ENCODE peak calls at places on chromosomes 4 and X, in ten cellular contexts. One of them, this sample, is unnamed.

GRCh38 chr4:24033626-24034025 is 143.8 kb upstream of the PPARGC1A start:
- DNase-seq in left lung: no peak
- DNase-seq in HepG2: no peak
- DNase-seq in sigmoid colon: no peak
- DNase-seq in prostate gland: no peak
- DNase-seq in IMR-90: peak; percentile 41
- DNase-seq in pancreas: no peak
- DNase-seq in GM23338: no peak
- DNase-seq in endodermal cell: no peak
- DNase-seq in mucosa of descending colon: no peak
- DNase-seq in this sample: no peak

GRCh38 chr4:147674073-147674472 is 9.9 kb downstream of the PRMT9 start:
- DNase-seq in sigmoid colon: no peak
- DNase-seq in endodermal cell: no peak
- DNase-seq in IMR-90: peak; percentile 76
- DNase-seq in mucosa of descending colon: no peak
- DNase-seq in pancreas: no peak
- DNase-seq in HepG2: no peak
- DNase-seq in prostate gland: no peak
- DNase-seq in left lung: no peak
- DNase-seq in GM23338: no peak
- DNase-seq in this sample: no peak

GRCh38 chr4:76723916-76724315 is 174.0 kb downstream of the SOWAHB start:
- DNase-seq in sigmoid colon: no peak
- DNase-seq in left lung: no peak
- DNase-seq in prostate gland: no peak
- DNase-seq in GM23338: peak; percentile 44
- DNase-seq in pancreas: no peak
- DNase-seq in mucosa of descending colon: no peak
- DNase-seq in IMR-90: peak; percentile 91
- DNase-seq in HepG2: no peak
- DNase-seq in endodermal cell: no peak
- DNase-seq in this sample: no peak

GRCh38 chr4:24885342-24885741 is 27.5 kb downstream of the CCDC149 start:
- DNase-seq in HepG2: no peak
- DNase-seq in endodermal cell: no peak
- DNase-seq in pancreas: no peak
- DNase-seq in prostate gland: no peak
- DNase-seq in sigmoid colon: no peak
- DNase-seq in mucosa of descending colon: no peak
- DNase-seq in left lung: no peak
- DNase-seq in IMR-90: no peak
- DNase-seq in GM23338: no peak
- DNase-seq in this sample: no peak

GRCh38 chr4:99885063-99885664 is 9.1 kb downstream of the LAMTOR3 start:
- DNase-seq in left lung: no peak
- DNase-seq in GM23338: peak; percentile 59
- DNase-seq in sigmoid colon: no peak
- DNase-seq in HepG2: peak; percentile 21
- DNase-seq in prostate gland: no peak
- DNase-seq in IMR-90: peak; percentile 38
- DNase-seq in pancreas: no peak
- DNase-seq in mucosa of descending colon: no peak
- DNase-seq in endodermal cell: peak; percentile 49
- DNase-seq in this sample: peak; percentile 14

GRCh38 chrX:40077906-40078305 is 19.9 kb downstream of the BCOR start:
- DNase-seq in mucosa of descending colon: no peak
- DNase-seq in IMR-90: no peak
- DNase-seq in GM23338: no peak
- DNase-seq in HepG2: no peak
- DNase-seq in left lung: no peak
- DNase-seq in prostate gland: no peak
- DNase-seq in pancreas: no peak
- DNase-seq in sigmoid colon: no peak
- DNase-seq in endodermal cell: no peak
- DNase-seq in this sample: no peak

GRCh38 chr4:185394568-185395254 is 1.0 kb downstream of the LRP2BP start:
- DNase-seq in GM23338: no peak
- DNase-seq in IMR-90: no peak
- DNase-seq in left lung: no peak
- DNase-seq in mucosa of descending colon: no peak
- DNase-seq in endodermal cell: no peak
- DNase-seq in prostate gland: no peak
- DNase-seq in HepG2: no peak
- DNase-seq in pancreas: no peak
- DNase-seq in sigmoid colon: no peak
- DNase-seq in this sample: peak; percentile 5

GRCh38 chrX:13646154-13646549 is 6.8 kb upstream of the TCEANC start:
- DNase-seq in endodermal cell: peak; percentile 86
- DNase-seq in sigmoid colon: peak; percentile 73
- DNase-seq in prostate gland: peak; percentile 23
- DNase-seq in IMR-90: peak; percentile 65
- DNase-seq in left lung: peak; percentile 47
- DNase-seq in HepG2: peak; percentile 30
- DNase-seq in GM23338: peak; percentile 76
- DNase-seq in mucosa of descending colon: no peak
- DNase-seq in pancreas: peak; percentile 35
- DNase-seq in this sample: peak; percentile 55

GRCh38 chrX:115460565-115460888 is 100.4 kb upstream of the PLS3 start:
- DNase-seq in GM23338: no peak
- DNase-seq in endodermal cell: no peak
- DNase-seq in prostate gland: no peak
- DNase-seq in sigmoid colon: no peak
- DNase-seq in left lung: no peak
- DNase-seq in pancreas: no peak
- DNase-seq in IMR-90: peak; percentile 47
- DNase-seq in mucosa of descending colon: no peak
- DNase-seq in HepG2: no peak
- DNase-seq in this sample: no peak

GRCh38 chrX:13048265-13048664 is 3.8 kb upstream of the FAM9C start:
- DNase-seq in mucosa of descending colon: no peak
- DNase-seq in prostate gland: no peak
- DNase-seq in HepG2: no peak
- DNase-seq in IMR-90: peak; percentile 65
- DNase-seq in pancreas: no peak
- DNase-seq in left lung: no peak
- DNase-seq in endodermal cell: no peak
- DNase-seq in sigmoid colon: no peak
- DNase-seq in GM23338: no peak
- DNase-seq in this sample: no peak

GRCh38 chr4:44425614-44426208 is 22.9 kb downstream of the KCTD8 start:
- DNase-seq in sigmoid colon: no peak
- DNase-seq in HepG2: no peak
- DNase-seq in endodermal cell: peak; percentile 75
- DNase-seq in pancreas: no peak
- DNase-seq in GM23338: peak; percentile 76
- DNase-seq in prostate gland: no peak
- DNase-seq in IMR-90: peak; percentile 2
- DNase-seq in mucosa of descending colon: no peak
- DNase-seq in left lung: no peak
- DNase-seq in this sample: no peak

GRCh38 chr4:6742989-6743388 is 27.0 kb downstream of the BLOC1S4 start:
- DNase-seq in HepG2: no peak
- DNase-seq in GM23338: no peak
- DNase-seq in IMR-90: no peak
- DNase-seq in left lung: no peak
- DNase-seq in mucosa of descending colon: no peak
- DNase-seq in pancreas: no peak
- DNase-seq in endodermal cell: no peak
- DNase-seq in sigmoid colon: no peak
- DNase-seq in prostate gland: no peak
- DNase-seq in this sample: no peak

GRCh38 chr4:2259036-2259540 is 2.8 kb downstream of the MXD4 start:
- DNase-seq in pancreas: peak; percentile 19
- DNase-seq in GM23338: no peak
- DNase-seq in mucosa of descending colon: peak; percentile 49
- DNase-seq in endodermal cell: peak; percentile 41
- DNase-seq in HepG2: no peak
- DNase-seq in sigmoid colon: peak; percentile 63
- DNase-seq in left lung: peak; percentile 31
- DNase-seq in IMR-90: no peak
- DNase-seq in prostate gland: no peak
- DNase-seq in this sample: no peak

GRCh38 chr4:84821064-84821463 is 145.4 kb downstream of the WDFY3 start:
- DNase-seq in left lung: no peak
- DNase-seq in pancreas: no peak
- DNase-seq in mucosa of descending colon: no peak
- DNase-seq in sigmoid colon: no peak
- DNase-seq in GM23338: no peak
- DNase-seq in HepG2: no peak
- DNase-seq in prostate gland: no peak
- DNase-seq in endodermal cell: no peak
- DNase-seq in IMR-90: no peak
- DNase-seq in this sample: no peak

GRCh38 chr4:84825701-84826100 is 140.8 kb downstream of the WDFY3 start:
- DNase-seq in prostate gland: no peak
- DNase-seq in IMR-90: no peak
- DNase-seq in HepG2: no peak
- DNase-seq in GM23338: no peak
- DNase-seq in left lung: no peak
- DNase-seq in pancreas: no peak
- DNase-seq in endodermal cell: no peak
- DNase-seq in sigmoid colon: no peak
- DNase-seq in mucosa of descending colon: no peak
- DNase-seq in this sample: no peak

DNA sequence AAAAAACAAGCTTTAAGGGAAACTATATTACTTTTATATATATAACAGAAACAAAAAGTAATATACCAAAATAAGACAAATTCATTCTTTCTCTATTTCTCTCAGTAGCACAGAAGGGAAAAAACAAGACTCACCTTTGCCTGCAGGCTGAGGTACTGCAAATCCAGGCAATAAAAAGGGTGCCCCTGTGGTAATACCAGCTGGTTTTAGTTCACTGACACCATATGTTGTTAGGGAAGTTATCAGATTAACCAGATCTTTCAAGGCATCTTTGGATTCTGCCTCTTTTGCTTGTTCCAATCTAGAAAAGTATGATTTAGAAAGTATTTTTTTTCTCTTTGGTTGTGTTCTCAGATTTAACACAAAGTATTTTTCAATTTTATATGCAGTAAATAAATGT is 139.8 kb downstream of the WDFY3 start:
- DNase-seq in left lung: no peak
- DNase-seq in endodermal cell: no peak
- DNase-seq in pancreas: no peak
- DNase-seq in IMR-90: no peak
- DNase-seq in sigmoid colon: no peak
- DNase-seq in HepG2: no peak
- DNase-seq in prostate gland: no peak
- DNase-seq in GM23338: no peak
- DNase-seq in mucosa of descending colon: no peak
- DNase-seq in this sample: no peak
- H3K4me1 ChIP-seq in left lung: no peaks in the 10 kb centered on the region
- H3K4me1 ChIP-seq in endodermal cell: no peaks in the 10 kb centered on the region
- H3K4me1 ChIP-seq in pancreas: no peaks in the 10 kb centered on the region
- H3K4me1 ChIP-seq in IMR-90: no peaks in the 10 kb centered on the region
- H3K4me1 ChIP-seq in sigmoid colon: no peaks in the 10 kb centered on the region
- H3K4me1 ChIP-seq in HepG2: no peaks in the 10 kb centered on the region
- H3K4me1 ChIP-seq in prostate gland: no peaks in the 10 kb centered on the region
- H3K4me1 ChIP-seq in GM23338: no peaks in the 10 kb centered on the region
- H3K4me1 ChIP-seq in mucosa of descending colon: no peaks in the 10 kb centered on the region
- H3K4me1 ChIP-seq in this sample: no peaks in the 10 kb centered on the region

DNA sequence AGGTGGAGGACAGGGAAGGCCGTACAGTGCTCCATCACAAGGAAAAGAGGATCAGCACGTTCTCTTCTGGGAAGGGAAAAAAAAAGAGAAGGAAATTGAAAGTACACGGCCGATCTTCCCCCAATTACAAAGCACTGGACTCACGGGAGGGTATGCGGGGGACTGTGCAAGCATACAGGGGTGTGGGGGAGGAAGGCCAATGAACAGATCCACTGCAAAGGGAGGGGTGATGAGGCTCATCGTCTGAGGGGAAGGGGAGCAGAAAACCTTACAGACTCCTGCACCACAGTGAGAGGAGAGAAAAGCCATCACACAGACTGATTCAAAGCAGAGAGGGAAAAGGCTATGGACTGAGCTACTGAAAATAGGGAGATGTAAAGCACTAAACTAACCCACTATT is 1.1 kb downstream of the ELK1 start:
- DNase-seq in HepG2: no peak
- DNase-seq in mucosa of descending colon: no peak
- DNase-seq in sigmoid colon: no peak
- DNase-seq in pancreas: no peak
- DNase-seq in GM23338: no peak
- DNase-seq in endodermal cell: no peak
- DNase-seq in prostate gland: no peak
- DNase-seq in IMR-90: no peak
- DNase-seq in left lung: no peak
- DNase-seq in this sample: no peak
- H3K4me3 ChIP-seq in HepG2: peak overlapping the region; percentile 28
- H3K4me3 ChIP-seq in mucosa of descending colon: no peak overlapping the region
- H3K4me3 ChIP-seq in sigmoid colon: peak overlapping the region; percentile 70
- H3K4me3 ChIP-seq in pancreas: no peak overlapping the region
- H3K4me3 ChIP-seq in GM23338: peak overlapping the region; percentile 69
- H3K4me3 ChIP-seq in endodermal cell: peak overlapping the region; percentile 73
- H3K4me3 ChIP-seq in prostate gland: peak overlapping the region; percentile 59
- H3K4me3 ChIP-seq in IMR-90: peak overlapping the region; percentile 88
- H3K4me3 ChIP-seq in left lung: no peak overlapping the region
- H3K4me3 ChIP-seq in this sample: peak overlapping the region; percentile 20

DNA sequence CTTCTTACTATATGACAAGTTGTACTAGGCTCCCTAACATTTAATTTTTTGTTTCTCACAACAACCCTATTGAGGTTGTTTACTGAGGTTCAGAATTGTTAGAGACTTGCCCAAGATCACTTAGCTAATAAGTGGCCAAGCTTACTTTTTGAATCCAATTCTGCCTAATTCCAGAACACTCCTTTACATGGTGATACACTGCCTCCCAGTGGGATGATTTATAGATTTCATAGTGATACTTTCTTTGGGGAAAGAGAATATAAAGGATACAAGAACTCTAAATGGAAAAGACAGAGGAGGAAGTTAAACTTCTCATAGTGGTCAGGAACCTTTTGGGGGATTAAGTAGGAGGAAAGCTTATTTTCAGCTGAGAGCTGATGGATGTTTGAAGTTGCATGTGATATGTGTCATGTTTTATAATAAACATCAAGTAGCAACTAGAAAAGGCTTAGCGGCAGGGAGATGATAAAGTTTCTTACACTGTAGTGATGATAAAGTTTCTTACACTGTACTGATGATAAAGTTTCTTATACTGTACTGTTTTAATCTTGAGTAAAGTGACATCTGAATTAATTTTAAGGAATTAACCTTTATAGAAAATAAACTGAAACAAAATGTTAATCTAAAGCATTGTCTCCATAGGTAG is 15.3 kb downstream of the STAG2 start:
- DNase-seq in pancreas: no peak
- DNase-seq in HepG2: peak; percentile 31
- DNase-seq in IMR-90: peak; percentile 47
- DNase-seq in mucosa of descending colon: no peak
- DNase-seq in endodermal cell: no peak
- DNase-seq in prostate gland: no peak
- DNase-seq in sigmoid colon: no peak
- DNase-seq in left lung: no peak
- DNase-seq in GM23338: peak; percentile 17
- DNase-seq in this sample: peak; percentile 30
- H3K4me1 ChIP-seq in pancreas: peaks cover 7% of the 10 kb centered on the region
- H3K4me1 ChIP-seq in HepG2: no peaks in the 10 kb centered on the region
- H3K4me1 ChIP-seq in IMR-90: peaks cover 2% of the 10 kb centered on the region
- H3K4me1 ChIP-seq in mucosa of descending colon: peaks cover 4% of the 10 kb centered on the region
- H3K4me1 ChIP-seq in endodermal cell: no peaks in the 10 kb centered on the region
- H3K4me1 ChIP-seq in prostate gland: no peaks in the 10 kb centered on the region
- H3K4me1 ChIP-seq in sigmoid colon: no peaks in the 10 kb centered on the region
- H3K4me1 ChIP-seq in left lung: peaks cover 1% of the 10 kb centered on the region
- H3K4me1 ChIP-seq in GM23338: peaks cover 18% of the 10 kb centered on the region
- H3K4me1 ChIP-seq in this sample: no peaks in the 10 kb centered on the region

GRCh38 chrX:153865685-153866084 is 20.3 kb downstream of the L1CAM start:
- DNase-seq in pancreas: no peak
- DNase-seq in left lung: no peak
- DNase-seq in IMR-90: no peak
- DNase-seq in HepG2: no peak
- DNase-seq in mucosa of descending colon: no peak
- DNase-seq in sigmoid colon: no peak
- DNase-seq in endodermal cell: no peak
- DNase-seq in prostate gland: no peak
- DNase-seq in GM23338: no peak
- DNase-seq in this sample: no peak
- H3K4me3 ChIP-seq in pancreas: no peak overlapping the region
- H3K4me3 ChIP-seq in left lung: no peak overlapping the region
- H3K4me3 ChIP-seq in IMR-90: no peak overlapping the region
- H3K4me3 ChIP-seq in HepG2: no peak overlapping the region
- H3K4me3 ChIP-seq in mucosa of descending colon: no peak overlapping the region
- H3K4me3 ChIP-seq in sigmoid colon: no peak overlapping the region
- H3K4me3 ChIP-seq in endodermal cell: no peak overlapping the region
- H3K4me3 ChIP-seq in prostate gland: no peak overlapping the region
- H3K4me3 ChIP-seq in GM23338: no peak overlapping the region
- H3K4me3 ChIP-seq in this sample: no peak overlapping the region